ENCODE peak calls at places on chromosomes 12 and 14, in nine cellular contexts. F is A549, V is HCT116, O is K562, I is stomach, X is IMR-90, E is prostate gland, S is NB4, M is GM12891. Z is an unnamed sample.

GRCh38 chr12:99281277-99281676 is 366.3 kb upstream of the GARIN6 start:
- DNase-seq in F (no peak), V (no peak), O (no peak), I (no peak), X (no peak), E (no peak), S (no peak), M (no peak), Z (no peak)

GRCh38 chr14:86357866-86358265 is 827.9 kb downstream of the FLRT2 start:
- DNase-seq in F (no peak), V (no peak), O (no peak), I (no peak), X (no peak), E (no peak), S (no peak), M (no peak), Z (no peak)

GRCh38 chr12:58249610-58250009 is 308.2 kb downstream of the ATP23 start:
- DNase-seq in F (no peak), V (no peak), O (no peak), I (no peak), X (no peak), E (no peak), S (no peak), M (no peak), Z (no peak)

GRCh38 chr12:56721721-56722120 is 3.4 kb downstream of the NACA start:
- DNase-seq in F (no peak), V (no peak), O (no peak), I (no peak), X (no peak), E (no peak), S (no peak), M (no peak), Z (no peak)

GRCh38 chr14:99562848-99563748 is 40.9 kb downstream of the CCDC85C start:
- DNase-seq in F (peak; percentile 86), V (no peak), O (peak; percentile 66), I (peak; percentile 95), X (peak; percentile 65), E (peak; percentile 79), S (no peak), M (no peak), Z (no peak)

GRCh38 chr12:96247567-96247962 is 53.4 kb downstream of the ELK3 start:
- DNase-seq in F (peak; percentile 23), V (no peak), O (no peak), I (no peak), X (peak; percentile 78), E (no peak), S (peak; percentile 72), M (no peak), Z (peak; percentile 85)

GRCh38 chr14:23605931-23606585 is 27.5 kb upstream of the JPH4 start:
- DNase-seq in F (no peak), V (no peak), O (no peak), I (no peak), X (peak; percentile 12), E (no peak), S (no peak), M (peak; percentile 32), Z (no peak)

GRCh38 chr14:25239170-25239569 is 189.2 kb upstream of the STXBP6 start:
- DNase-seq in F (no peak), V (no peak), O (no peak), I (no peak), X (no peak), E (no peak), S (no peak), M (no peak), Z (no peak)

GRCh38 chr12:44930972-44931600 is 55.0 kb upstream of the NELL2 start:
- DNase-seq in F (peak; percentile 53), V (peak; percentile 40), O (peak; percentile 57), I (no peak), X (peak; percentile 73), E (no peak), S (peak; percentile 61), M (no peak), Z (no peak)

GRCh38 chr12:3463927-3464326 is 27.1 kb upstream of the PRMT8 start:
- DNase-seq in F (no peak), V (no peak), O (no peak), I (no peak), X (no peak), E (no peak), S (no peak), M (no peak), Z (no peak)

GRCh38 chr12:102964872-102965271 is 7.4 kb downstream of the ASCL1 start:
- DNase-seq in F (peak; percentile 26), V (no peak), O (no peak), I (peak; percentile 52), X (no peak), E (no peak), S (no peak), M (no peak), Z (no peak)

GRCh38 chr12:18955594-18955993 is 173.9 kb upstream of the PLEKHA5 start:
- DNase-seq in F (no peak), V (no peak), O (no peak), I (no peak), X (peak; percentile 16), E (no peak), S (no peak), M (no peak), Z (no peak)

GRCh38 chr14:40269436-40269835 is 837.2 kb upstream of the FBXO33 start:
- DNase-seq in F (no peak), V (no peak), O (no peak), I (no peak), X (no peak), E (no peak), S (no peak), M (no peak), Z (no peak)

GRCh38 chr12:89384050-89384749 is 31.9 kb upstream of the DUSP6 start:
- DNase-seq in F (no peak), V (no peak), O (no peak), I (peak; percentile 62), X (peak; percentile 92), E (peak; percentile 60), S (peak; percentile 90), M (no peak), Z (no peak)

GRCh38 chr12:18414671-18415070 is 153.4 kb downstream of the PIK3C2G start:
- DNase-seq in F (no peak), V (no peak), O (no peak), I (no peak), X (no peak), E (peak; percentile 39), S (no peak), M (no peak), Z (no peak)

GRCh38 chr14:63203618-63204406 is 431 bp upstream of the RHOJ start:
- DNase-seq in F (peak; percentile 37), V (no peak), O (peak; percentile 2), I (peak; percentile 47), X (peak; percentile 99), E (peak; percentile 36), S (peak; percentile 4), M (no peak), Z (no peak)

GRCh38 chr14:103522649-103523582 is at the start of gene CKB:
- DNase-seq in F (peak; percentile 72), V (no peak), O (peak; percentile 82), I (peak; percentile 79), X (peak; percentile 45), E (peak; percentile 75), S (no peak), M (no peak), Z (no peak)
- TF ChIP-seq POLR2A in F (peak; percentile 70), V (peak; percentile 90), O (no peak), I (no peak), X (peak; percentile 88), E (peak; percentile 67), S (no peak), M (no peak), Z (peak; percentile 65)

GRCh38 chr12:569091-569676 is 94.1 kb downstream of the NINJ2 start:
- DNase-seq in F (no peak), V (no peak), O (no peak), I (no peak), X (no peak), E (no peak), S (no peak), M (no peak), Z (no peak)

GRCh38 chr12:569803-570236 is 93.4 kb downstream of the NINJ2 start:
- DNase-seq in F (peak; percentile 87), V (peak; percentile 59), O (peak; percentile 83), I (peak; percentile 90), X (peak; percentile 70), E (peak; percentile 77), S (peak; percentile 77), M (peak; percentile 98), Z (no peak)

GRCh38 chr12:571795-572531 is 91.3 kb downstream of the NINJ2 start:
- DNase-seq in F (peak; percentile 74), V (peak; percentile 19), O (no peak), I (peak; percentile 40), X (no peak), E (no peak), S (peak; percentile 34), M (no peak), Z (no peak)

GRCh38 chr12:570949-571794 is 92.1 kb downstream of the NINJ2 start:
- DNase-seq in F (peak; percentile 98), V (peak; percentile 81), O (peak; percentile 42), I (peak; percentile 83), X (peak; percentile 80), E (peak; percentile 81), S (no peak), M (no peak), Z (no peak)

GRCh38 chr12:570237-570925 is 92.9 kb downstream of the NINJ2 start:
- DNase-seq in F (peak; percentile 93), V (peak; percentile 76), O (peak; percentile 62), I (peak; percentile 77), X (peak; percentile 82), E (peak; percentile 44), S (no peak), M (no peak), Z (no peak)
- TF ChIP-seq POLR2A in F (peak; percentile 53), V (peak; percentile 64), O (no peak), I (no peak), X (no peak), E (no peak), S (no peak), M (no peak), Z (no peak)

DNA sequence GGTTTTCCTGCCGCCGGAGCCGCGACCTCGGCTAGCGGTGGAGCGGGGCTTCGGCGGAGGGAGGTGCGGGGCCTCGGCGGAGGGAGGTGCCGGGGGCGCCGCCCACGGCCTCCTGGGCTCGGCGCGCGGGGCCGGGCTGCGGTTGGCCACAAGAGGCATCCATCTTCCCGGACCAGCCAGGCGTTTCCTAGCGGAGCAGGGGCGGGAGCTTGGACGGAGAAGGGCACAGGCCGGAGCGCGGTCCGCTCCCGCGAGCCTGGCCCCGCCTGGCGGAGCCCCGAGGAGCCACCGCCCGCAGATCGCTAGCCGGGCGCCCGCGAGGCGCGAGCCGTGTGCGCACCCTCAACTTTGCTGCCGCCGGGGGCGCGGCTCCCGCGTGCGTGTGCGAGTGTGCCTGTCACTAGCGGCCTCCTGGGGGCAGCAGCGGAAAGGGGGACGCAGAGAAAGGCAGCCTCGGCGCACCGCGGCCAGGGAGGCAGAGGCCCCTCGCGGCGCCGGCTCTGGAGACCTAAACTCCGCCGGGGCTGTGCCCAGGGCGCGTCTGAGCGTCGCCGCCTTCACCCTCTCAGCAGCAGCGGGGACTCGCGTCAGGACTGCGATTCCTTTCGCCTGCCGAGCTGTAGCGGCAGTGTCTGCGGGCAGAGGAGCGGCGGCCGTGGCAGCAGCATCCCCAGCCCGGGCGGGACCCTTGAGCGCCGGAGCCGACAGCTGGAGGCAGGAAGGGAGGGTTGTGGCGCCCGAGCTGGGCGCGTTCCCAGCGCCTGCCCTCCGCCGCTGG is 698 bp upstream of the SRGAP1 start:
- DNase-seq in F (peak; percentile 97), V (peak; percentile 86), O (peak; percentile 87), I (peak; percentile 88), X (peak; percentile 96), E (peak; percentile 84), S (peak; percentile 94), M (peak; percentile 88), Z (no peak)
- TF ChIP-seq POLR2A in F (peak; percentile 48), V (no peak), O (no peak), I (no peak), X (no peak), E (peak; percentile 31), S (no peak), M (no peak), Z (no peak)

GRCh38 chr12:120215766-120216735 is 15.1 kb upstream of the RPLP0 start:
- DNase-seq in F (no peak), V (no peak), O (no peak), I (no peak), X (no peak), E (no peak), S (peak; percentile 44), M (no peak), Z (no peak)
- TF ChIP-seq POLR2A in F (no peak), V (no peak), O (no peak), I (no peak), X (no peak), E (no peak), S (no peak), M (no peak), Z (no peak)